ENCODE peak calls at places on chromosomes 1 and 21, in five cellular contexts. I is NCI-H510A, C is bronchial epithelial cell, R is SHP77, Y is fibroblast of mammary gland. D is an unnamed sample.

GRCh38 chr1:168096296-168097165 is 40.2 kb downstream of the GPR161 start:
- DNase-seq in Y (no peak), R (no peak), C (no peak), I (no peak), D (no peak)

GRCh38 chr1:55530749-55531478 is 315.8 kb upstream of the USP24 start:
- DNase-seq in Y (no peak), R (no peak), I (no peak), C (no peak), D (no peak)

GRCh38 chr1:24849653-24850295 is 80.3 kb downstream of the RUNX3 start:
- DNase-seq in R (peak; percentile 34), I (no peak), C (peak; percentile 21), Y (peak; percentile 35), D (peak; percentile 24)

GRCh38 chr1:20126806-20127440 is 7.6 kb upstream of the PLA2G2D start:
- DNase-seq in R (no peak), Y (no peak), C (no peak), I (no peak), D (no peak)

GRCh38 chr1:85200367-85200869 is 398 bp downstream of the SYDE2 start:
- DNase-seq in I (peak; percentile 81), R (peak; percentile 59), Y (no peak), C (no peak), D (peak; percentile 42)

GRCh38 chr1:241828576-241828975 is 19.4 kb upstream of the EXO1 start:
- DNase-seq in Y (peak; percentile 55), I (no peak), R (no peak), C (peak; percentile 70), D (peak; percentile 73)

GRCh38 chr1:16391408-16391807 is 24.4 kb downstream of the SZRD1 start:
- DNase-seq in C (no peak), R (no peak), Y (no peak), I (no peak), D (no peak)

GRCh38 chr1:211903490-211904260 is 73.1 kb upstream of the LPGAT1 start:
- DNase-seq in I (no peak), R (no peak), C (no peak), Y (no peak), D (no peak)

GRCh38 chr1:155127105-155127671 is 488 bp upstream of the EFNA1 start:
- DNase-seq in I (no peak), Y (peak; percentile 70), R (peak; percentile 85), C (peak; percentile 92), D (peak; percentile 30)

GRCh38 chr1:244154882-244155531 is 103.9 kb downstream of the ZBTB18 start:
- DNase-seq in C (no peak), R (peak; percentile 97), Y (no peak), I (no peak), D (no peak)

GRCh38 chr1:201265771-201266170 is 17.5 kb upstream of the PKP1 start:
- DNase-seq in I (no peak), C (peak; percentile 84), R (no peak), Y (peak; percentile 35), D (peak; percentile 31)

GRCh38 chr1:218369688-218370511 is 24.8 kb downstream of the TGFB2 start:
- DNase-seq in Y (peak; percentile 61), R (no peak), C (peak; percentile 70), I (no peak), D (peak; percentile 62)

GRCh38 chr21:28832715-28833061 is 160.0 kb downstream of the LTN1 start:
- DNase-seq in R (no peak), C (no peak), I (no peak), Y (no peak), D (no peak)

GRCh38 chr1:115710859-115711624 is 57.5 kb downstream of the CASQ2 start:
- DNase-seq in C (no peak), Y (no peak), I (no peak), R (no peak), D (no peak)

GRCh38 chr1:52551476-52552235 is 1.2 kb downstream of the TUT4 start:
- DNase-seq in C (peak; percentile 56), R (no peak), I (no peak), Y (peak; percentile 65), D (peak; percentile 57)

GRCh38 chr1:223340637-223341036 is 23.3 kb downstream of the SUSD4 start:
- DNase-seq in Y (no peak), C (no peak), R (no peak), I (no peak), D (no peak)

GRCh38 chr1:233569636-233570035 is 44.3 kb upstream of the KCNK1 start:
- DNase-seq in Y (peak; percentile 27), I (no peak), R (no peak), C (peak; percentile 29), D (no peak)

D was measured in EL.